ENCODE peak calls at places on chromosomes 16 and 17, in ten cellular contexts. Q, J, H, Y, K, V, G, I, X and R are unnamed samples.

GRCh38 chr17:79664925-79665738 is 54.3 kb upstream of the RBFOX3 start:
- DNase-seq in Q (no peak), J (peak), H (no peak), Y (peak), K (peak), V (no peak), G (no peak), I (peak), X (no peak), R (no peak)

GRCh38 chr17:49764559-49765180 is 739 bp upstream of the FAM117A start:
- DNase-seq in Q (no peak), J (peak), H (no peak), Y (no peak), K (no peak), V (no peak), G (no peak), I (no peak), X (no peak), R (no peak)

GRCh38 chr17:83053779-83054451 is 25.5 kb upstream of the METRNL start:
- DNase-seq in Q (no peak), J (no peak), H (no peak), Y (no peak), K (peak), V (no peak), G (no peak), I (peak), X (peak), R (no peak)

GRCh38 chr17:8162232-8162996 is at the start of gene VAMP2:
- DNase-seq in Q (peak), J (peak), H (peak), Y (peak), K (peak), V (peak), G (no peak), I (peak), X (peak), R (peak)

GRCh38 chr17:27558842-27559505 is 72.0 kb upstream of the LGALS9 start:
- DNase-seq in Q (no peak), J (peak), H (no peak), Y (no peak), K (no peak), V (no peak), G (no peak), I (peak), X (no peak), R (no peak)

GRCh38 chr17:68381076-68381900 is 76.0 kb downstream of the WIPI1 start:
- DNase-seq in Q (peak), J (peak), H (no peak), Y (no peak), K (no peak), V (no peak), G (peak), I (peak), X (no peak), R (no peak)

GRCh38 chr17:12977008-12977751 is 40.6 kb downstream of the ELAC2 start:
- DNase-seq in Q (no peak), J (no peak), H (no peak), Y (no peak), K (no peak), V (no peak), G (peak), I (no peak), X (no peak), R (no peak)

GRCh38 chr17:39701012-39701783 is 1.3 kb downstream of the ERBB2 start:
- DNase-seq in Q (peak), J (peak), H (no peak), Y (no peak), K (no peak), V (no peak), G (no peak), I (no peak), X (no peak), R (no peak)

GRCh38 chr17:69445132-69445531 is 30.6 kb downstream of the MAP2K6 start:
- DNase-seq in Q (no peak), J (no peak), H (no peak), Y (no peak), K (no peak), V (no peak), G (no peak), I (no peak), X (no peak), R (no peak)

GRCh38 chr16:53224932-53225533 is 170.2 kb downstream of the CHD9 start:
- DNase-seq in Q (peak), J (no peak), H (no peak), Y (peak), K (no peak), V (no peak), G (no peak), I (no peak), X (peak), R (no peak)

GRCh38 chr16:74771656-74772315 is 2.8 kb downstream of the FA2H start:
- DNase-seq in Q (no peak), J (no peak), H (no peak), Y (no peak), K (no peak), V (no peak), G (no peak), I (no peak), X (no peak), R (no peak)

GRCh38 chr17:70834039-70834438 is 664.7 kb downstream of the KCNJ2 start:
- DNase-seq in Q (no peak), J (no peak), H (no peak), Y (no peak), K (no peak), V (no peak), G (no peak), I (no peak), X (no peak), R (no peak)

GRCh38 chr16:24534634-24535033 is 4.7 kb upstream of the RBBP6 start:
- DNase-seq in Q (peak), J (no peak), H (no peak), Y (no peak), K (no peak), V (no peak), G (no peak), I (no peak), X (no peak), R (no peak)

GRCh38 chr17:81488276-81488860 is 24.2 kb downstream of the ACTG1 start:
- DNase-seq in Q (no peak), J (no peak), H (no peak), Y (no peak), K (no peak), V (no peak), G (no peak), I (no peak), X (no peak), R (no peak)

GRCh38 chr16:56700195-56700594 is 17.9 kb downstream of the MT1X start:
- DNase-seq in Q (no peak), J (no peak), H (no peak), Y (no peak), K (no peak), V (no peak), G (no peak), I (no peak), X (no peak), R (no peak)

GRCh38 chr17:29855686-29856085 is 74.3 kb downstream of the SSH2 start:
- DNase-seq in Q (no peak), J (no peak), H (no peak), Y (no peak), K (no peak), V (no peak), G (no peak), I (no peak), X (no peak), R (no peak)